ENCODE peak calls at places on chromosome 18, in ten cellular contexts. H, M, K, A, P, O, J, T, F and S are unnamed samples.

GRCh38 chr18:59994357-59994756 is 94.6 kb downstream of the PMAIP1 start:
- DNase-seq in H (no peak), P (no peak), J (no peak), K (no peak), F (no peak), M (peak; percentile 21), A (no peak), T (no peak), O (no peak), S (no peak)

GRCh38 chr18:23784811-23785245 is 95.6 kb downstream of the LAMA3 start:
- DNase-seq in T (no peak), P (no peak), F (peak; percentile 16), J (peak; percentile 66), K (peak; percentile 15), H (peak; percentile 28), O (no peak), M (no peak), A (no peak), S (peak; percentile 59)

GRCh38 chr18:29457316-29457715 is 1280.4 kb upstream of the CDH2 start:
- DNase-seq in T (no peak), P (no peak), O (no peak), M (no peak), A (no peak), F (no peak), K (no peak), J (no peak), H (no peak), S (no peak)

GRCh38 chr18:77124452-77124922 is 8.1 kb downstream of the MBP start:
- DNase-seq in O (peak; percentile 46), H (no peak), A (no peak), K (no peak), J (no peak), P (no peak), M (peak; percentile 89), F (no peak), T (no peak), S (no peak)

GRCh38 chr18:57581301-57581934 is 5.1 kb downstream of the FECH start:
- DNase-seq in P (no peak), T (no peak), O (no peak), M (no peak), A (peak; percentile 14), H (no peak), F (peak; percentile 29), K (no peak), J (no peak), S (no peak)

GRCh38 chr18:25873833-25874232 is 216.6 kb downstream of the SS18 start:
- DNase-seq in H (no peak), A (no peak), K (no peak), O (no peak), M (no peak), J (no peak), F (no peak), P (no peak), T (no peak), S (no peak)

GRCh38 chr18:8341481-8342230 is 267.6 kb upstream of the RAB12 start:
- DNase-seq in O (no peak), A (no peak), P (no peak), H (no peak), M (no peak), J (peak; percentile 50), F (no peak), K (peak; percentile 20), T (no peak), S (no peak)

GRCh38 chr18:74184875-74185274 is 36.6 kb downstream of the TIMM21 start:
- DNase-seq in A (no peak), O (no peak), H (no peak), J (no peak), M (no peak), T (no peak), P (peak; percentile 53), F (no peak), K (no peak), S (no peak)

GRCh38 chr18:22469061-22469689 is 51.5 kb upstream of the CTAGE1 start:
- DNase-seq in O (no peak), H (no peak), K (no peak), A (no peak), M (no peak), F (no peak), T (no peak), P (no peak), J (no peak), S (no peak)

GRCh38 chr18:22468554-22468891 is 50.8 kb upstream of the CTAGE1 start:
- DNase-seq in O (no peak), T (no peak), M (no peak), H (no peak), J (no peak), A (no peak), K (no peak), F (no peak), P (no peak), S (no peak)

GRCh38 chr18:22466608-22467390 is 49.1 kb upstream of the CTAGE1 start:
- DNase-seq in J (peak; percentile 75), M (no peak), K (no peak), A (no peak), F (no peak), P (no peak), H (peak; percentile 36), O (no peak), T (no peak), S (no peak)

GRCh38 chr18:22465859-22466602 is 48.3 kb upstream of the CTAGE1 start:
- DNase-seq in K (peak; percentile 86), O (peak; percentile 87), J (peak; percentile 83), H (no peak), P (no peak), F (no peak), T (no peak), A (no peak), M (no peak), S (peak; percentile 86)

DNA sequence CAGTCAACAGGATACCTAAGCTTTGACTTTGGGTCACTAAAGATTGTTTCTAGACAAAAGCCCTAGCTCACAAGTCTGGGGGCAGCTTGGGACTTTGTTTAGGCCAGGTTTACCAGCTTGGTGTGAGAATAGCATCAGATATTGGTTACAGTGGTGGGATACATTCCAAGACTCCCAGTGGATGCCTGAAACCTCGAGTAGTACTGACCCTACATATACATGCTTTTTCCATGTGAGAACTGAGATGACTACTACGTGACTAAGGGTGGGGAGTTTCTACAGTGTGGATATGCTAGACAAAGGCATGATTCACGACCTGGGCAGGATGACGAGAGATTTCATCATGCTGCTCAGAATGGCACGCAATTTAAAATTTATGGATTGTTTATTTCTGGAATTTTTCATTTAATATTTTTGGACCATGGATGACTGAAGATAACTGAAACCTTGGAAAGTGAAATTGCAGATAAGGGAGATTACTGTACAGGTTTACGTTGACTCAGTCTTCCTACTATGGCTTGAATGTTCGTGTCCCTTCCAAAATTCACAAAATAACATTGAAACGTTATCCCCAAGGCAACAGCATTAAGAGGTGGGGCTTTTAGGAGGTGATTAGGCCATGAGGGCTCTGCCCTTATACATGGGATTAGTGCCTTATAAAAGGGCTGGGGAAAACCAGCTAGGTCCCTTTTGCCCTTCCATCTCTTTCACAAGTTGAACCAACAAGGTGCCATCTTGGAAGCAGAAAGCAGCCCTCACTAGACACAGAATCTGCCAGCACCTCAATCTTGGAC is 50.2 kb upstream of the CTAGE1 start:
- DNase-seq in K (peak; percentile 96), H (no peak), M (no peak), J (peak; percentile 72), P (no peak), T (no peak), O (peak; percentile 82), A (no peak), F (no peak), S (peak; percentile 96)
- H3K4me3 ChIP-seq in K (no peak overlapping the region), H (no peak overlapping the region), M (no peak overlapping the region), J (no peak overlapping the region), P (no peak overlapping the region), T (no peak overlapping the region), O (no peak overlapping the region), A (no peak overlapping the region), F (no peak overlapping the region), S (no peak overlapping the region)

DNA sequence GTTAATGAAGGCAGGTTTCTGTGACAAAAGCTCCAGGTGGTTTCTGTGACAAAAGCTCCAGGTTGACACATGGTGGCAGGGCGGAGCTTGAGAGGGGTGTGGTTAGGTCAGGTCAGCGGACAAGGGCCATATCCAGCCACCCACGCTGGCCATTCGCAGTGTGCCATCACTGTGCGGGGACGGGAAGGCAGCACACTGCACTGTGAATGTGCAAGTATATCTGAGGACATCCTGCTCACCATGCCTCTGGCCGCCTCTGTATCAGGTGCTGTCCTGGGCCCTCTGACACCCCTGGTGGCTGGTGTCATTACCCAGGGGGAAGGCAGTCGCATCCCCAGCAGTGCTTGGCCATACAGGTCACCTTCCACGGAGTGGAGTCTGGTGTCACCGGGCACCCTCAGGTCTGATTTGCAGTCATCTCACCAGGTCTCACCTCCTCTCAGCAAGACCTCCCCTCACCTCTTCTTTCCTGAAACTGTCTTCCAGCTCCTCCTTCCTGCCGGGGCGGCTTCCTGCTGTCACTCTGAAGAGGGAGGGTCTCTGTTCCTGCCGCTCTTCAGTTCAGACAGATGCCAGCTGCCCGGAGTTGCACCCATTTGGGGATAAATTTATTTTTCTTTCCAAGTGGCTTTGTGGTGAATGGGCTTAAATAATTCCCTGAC is 34.9 kb downstream of the CTIF start:
- DNase-seq in O (no peak), H (no peak), M (no peak), F (no peak), A (peak; percentile 46), K (no peak), P (no peak), T (no peak), J (no peak), S (no peak)
- TF ChIP-seq CTCF in O (no peak), H (no peak), M (no peak), F (no peak), A (no peak), K (no peak), P (no peak), T (no peak), J (no peak), S (no peak)

DNA sequence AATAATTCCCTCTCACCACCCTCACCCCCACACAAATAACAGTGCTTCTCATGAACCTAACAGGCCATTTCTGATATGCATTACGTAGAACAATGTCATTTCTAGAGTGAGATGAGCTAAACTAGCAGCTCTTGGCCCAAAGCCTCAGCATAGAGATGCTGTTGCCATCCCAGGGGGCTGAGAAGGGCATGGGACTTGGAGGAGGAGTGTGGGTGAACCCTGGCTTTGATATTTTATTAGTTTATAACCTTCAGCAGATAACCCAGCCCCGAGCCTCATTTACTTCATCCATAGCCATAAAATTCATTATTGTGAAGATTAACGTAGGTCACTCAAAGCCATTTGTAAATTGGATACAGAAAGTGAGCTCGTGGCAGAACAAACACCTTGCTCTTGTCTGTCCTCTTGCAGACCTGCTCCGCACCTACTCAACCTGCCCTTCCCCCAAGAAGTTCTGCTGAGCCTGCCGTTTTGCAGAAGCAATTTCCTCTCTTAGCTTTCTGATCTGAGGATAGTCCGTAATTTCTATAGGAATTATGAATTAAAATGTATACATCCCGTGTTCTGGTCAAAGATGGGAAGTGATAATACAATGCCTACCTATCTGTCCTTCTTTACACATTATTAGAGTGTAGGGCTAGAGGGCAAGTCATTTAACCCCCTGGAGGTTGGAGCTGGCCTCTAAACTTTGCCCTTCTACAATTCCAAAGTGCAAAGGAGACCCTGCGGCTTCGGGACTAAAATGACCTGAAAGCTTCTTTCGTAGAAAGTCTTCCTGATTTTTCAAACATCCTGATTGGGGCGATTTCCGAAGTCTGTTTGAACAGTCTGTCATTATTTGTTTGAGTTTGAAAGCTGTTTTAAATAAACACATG is 187.4 kb downstream of the BCL2 start:
- DNase-seq in F (peak; percentile 37), K (no peak), M (no peak), J (no peak), P (no peak), A (no peak), O (no peak), T (no peak), H (no peak), S (no peak)
- H3K4me3 ChIP-seq in F (no peak overlapping the region), K (no peak overlapping the region), M (no peak overlapping the region), J (no peak overlapping the region), P (no peak overlapping the region), A (peak overlapping the region; percentile 1), O (no peak overlapping the region), T (no peak overlapping the region), H (no peak overlapping the region), S (no peak overlapping the region)

GRCh38 chr18:61954347-61954746 is 61.5 kb upstream of the RNF152 start:
- DNase-seq in K (no peak), J (no peak), P (no peak), F (no peak), H (no peak), T (no peak), O (no peak), A (no peak), M (no peak), S (no peak)

GRCh38 chr18:61955644-61956043 is 62.8 kb upstream of the RNF152 start:
- DNase-seq in M (no peak), K (no peak), P (no peak), F (no peak), J (no peak), T (no peak), O (no peak), A (no peak), H (no peak), S (no peak)

GRCh38 chr18:61953641-61954040 is 60.8 kb upstream of the RNF152 start:
- DNase-seq in M (no peak), O (no peak), A (no peak), K (no peak), F (no peak), J (no peak), H (no peak), T (no peak), P (no peak), S (no peak)

GRCh38 chr18:61953161-61953560 is 60.4 kb upstream of the RNF152 start:
- DNase-seq in O (no peak), M (no peak), P (no peak), T (no peak), A (no peak), H (no peak), K (no peak), F (no peak), J (peak; percentile 22), S (no peak)

GRCh38 chr18:61957801-61958516 is 65.2 kb upstream of the RNF152 start:
- DNase-seq in O (no peak), M (no peak), K (no peak), P (no peak), T (no peak), J (no peak), H (no peak), F (no peak), A (no peak), S (no peak)
- TF ChIP-seq CTCF in O (no peak), M (no peak), K (no peak), P (no peak), T (no peak), J (peak; percentile 13), H (no peak), F (no peak), A (no peak), S (peak; percentile 19)